ENCODE peak calls at places on chromosomes 13 and 19, in four cellular contexts. R, O, U and S are unnamed samples.
A peak's percentile ranks its signal among the peaks of the same experiment; 100 is the strongest.

GRCh38 chr13:99303863-99304521 is 3.2 kb downstream of the GPR183 start:
- DNase-seq in R (no peak), U (no peak), O (no peak), S (no peak)

GRCh38 chr13:113869263-113869662 is 5.4 kb upstream of the GAS6 start:
- DNase-seq in U (no peak), O (no peak), R (no peak), S (no peak)

GRCh38 chr19:8640402-8641004 is 10.1 kb downstream of the NFILZ start:
- DNase-seq in O (no peak), U (no peak), R (peak; percentile 57), S (no peak)

GRCh38 chr13:93603043-93603442 is 376.4 kb downstream of the GPC6 start:
- DNase-seq in U (no peak), O (no peak), R (no peak), S (no peak)

GRCh38 chr13:101783554-101783953 is 331.1 kb downstream of the ITGBL1 start:
- DNase-seq in U (no peak), R (no peak), O (no peak), S (no peak)

GRCh38 chr19:38184815-38185214 is 39.2 kb downstream of the DPF1 start:
- DNase-seq in R (no peak), O (no peak), U (no peak), S (no peak)

GRCh38 chr13:91154954-91155353 is 192.5 kb upstream of the MIR17HG start:
- DNase-seq in R (peak; percentile 36), O (no peak), U (no peak), S (no peak)

GRCh38 chr19:41462497-41462896 is 19.5 kb downstream of the ERICH4 start:
- DNase-seq in O (no peak), U (no peak), R (no peak), S (no peak)

GRCh38 chr13:36418022-36418805 is 14.1 kb upstream of the CCNA1 start:
- DNase-seq in R (no peak), U (no peak), O (no peak), S (no peak)

GRCh38 chr19:33399745-33400681 is 26.5 kb downstream of the CEBPG start:
- DNase-seq in O (no peak), R (no peak), U (no peak), S (no peak)

GRCh38 chr19:1469936-1470863 is 8.8 kb downstream of the C19orf25 start:
- DNase-seq in R (peak; percentile 78), O (peak; percentile 92), U (peak; percentile 54), S (peak; percentile 65)

GRCh38 chr13:100130092-100130491 is 41.2 kb downstream of the PCCA start:
- DNase-seq in O (no peak), R (no peak), U (no peak), S (no peak)

GRCh38 chr13:59673301-59673700 is 490.4 kb downstream of the DIAPH3 start:
- DNase-seq in U (no peak), R (no peak), O (peak; percentile 18), S (no peak)

GRCh38 chr13:97182065-97182890 is 39.9 kb upstream of the MBNL2 start:
- DNase-seq in O (no peak), U (no peak), R (no peak), S (no peak)

GRCh38 chr19:42132030-42132628 is at the start of gene POU2F2:
- DNase-seq in U (peak; percentile 69), O (peak; percentile 51), R (no peak), S (no peak)

GRCh38 chr19:13796301-13797057 is 1.2 kb downstream of the ZSWIM4 start:
- DNase-seq in O (peak; percentile 66), U (no peak), R (no peak), S (no peak)

GRCh38 chr19:43552198-43552450 is 19.1 kb downstream of the ZNF575 start:
- DNase-seq in O (no peak), U (no peak), R (no peak), S (no peak)

GRCh38 chr13:48158290-48158689 is 63.4 kb upstream of the MED4 start:
- DNase-seq in R (no peak), O (no peak), U (no peak), S (no peak)

GRCh38 chr19:16620018-16620417 is 8.0 kb downstream of the MED26 start:
- DNase-seq in O (no peak), R (no peak), U (no peak), S (no peak)

GRCh38 chr19:15758379-15758778 is 20.6 kb downstream of the OR10H3 start:
- DNase-seq in U (no peak), O (no peak), R (no peak), S (no peak)

GRCh38 chr19:58569943-58570670 is 3.0 kb downstream of the MZF1 start:
- DNase-seq in R (no peak), O (no peak), U (no peak), S (no peak)

GRCh38 chr19:54030895-54031586 is 32.7 kb downstream of the VSTM1 start:
- DNase-seq in O (no peak), R (peak; percentile 33), U (no peak), S (no peak)